ENCODE peak calls at places on chromosomes 4 and X, in six cellular contexts. One of them, this sample, is unnamed.

GRCh38 chr4:6693274-6694176 is at the start of gene S100P:
- DNase-seq in posterior vena cava: no peak
- DNase-seq in naive thymus-derived CD8-positive, alpha-beta T cell: no peak
- DNase-seq in activated CD8-positive, alpha-beta memory T cell treated with anti-CD3 and anti-CD28 coated beads for 4 hours: no peak
- DNase-seq in left colon: peak; percentile 37
- DNase-seq in psoas muscle: no peak
- DNase-seq in this sample: no peak

GRCh38 chr4:145183023-145183422 is 2.6 kb upstream of the OTUD4 start:
- DNase-seq in naive thymus-derived CD8-positive, alpha-beta T cell: no peak
- DNase-seq in posterior vena cava: no peak
- DNase-seq in activated CD8-positive, alpha-beta memory T cell treated with anti-CD3 and anti-CD28 coated beads for 4 hours: no peak
- DNase-seq in psoas muscle: no peak
- DNase-seq in left colon: no peak
- DNase-seq in this sample: no peak

GRCh38 chr4:98745372-98745771 is 87.0 kb upstream of the TSPAN5 start:
- DNase-seq in naive thymus-derived CD8-positive, alpha-beta T cell: no peak
- DNase-seq in activated CD8-positive, alpha-beta memory T cell treated with anti-CD3 and anti-CD28 coated beads for 4 hours: no peak
- DNase-seq in posterior vena cava: no peak
- DNase-seq in left colon: peak; percentile 36
- DNase-seq in psoas muscle: no peak
- DNase-seq in this sample: no peak

GRCh38 chr4:138639018-138639876 is 376.3 kb upstream of the NOCT start:
- DNase-seq in naive thymus-derived CD8-positive, alpha-beta T cell: no peak
- DNase-seq in activated CD8-positive, alpha-beta memory T cell treated with anti-CD3 and anti-CD28 coated beads for 4 hours: no peak
- DNase-seq in left colon: no peak
- DNase-seq in posterior vena cava: no peak
- DNase-seq in psoas muscle: no peak
- DNase-seq in this sample: no peak

GRCh38 chr4:13328591-13328990 is 155.5 kb downstream of the RAB28 start:
- DNase-seq in activated CD8-positive, alpha-beta memory T cell treated with anti-CD3 and anti-CD28 coated beads for 4 hours: no peak
- DNase-seq in psoas muscle: no peak
- DNase-seq in left colon: no peak
- DNase-seq in posterior vena cava: no peak
- DNase-seq in naive thymus-derived CD8-positive, alpha-beta T cell: no peak
- DNase-seq in this sample: no peak

GRCh38 chrX:118724775-118725174 is 2.6 kb upstream of the IL13RA1 start:
- DNase-seq in naive thymus-derived CD8-positive, alpha-beta T cell: no peak
- DNase-seq in left colon: no peak
- DNase-seq in psoas muscle: no peak
- DNase-seq in activated CD8-positive, alpha-beta memory T cell treated with anti-CD3 and anti-CD28 coated beads for 4 hours: no peak
- DNase-seq in posterior vena cava: no peak
- DNase-seq in this sample: no peak

GRCh38 chrX:14010566-14010965 is 19.1 kb downstream of the GEMIN8 start:
- DNase-seq in left colon: no peak
- DNase-seq in naive thymus-derived CD8-positive, alpha-beta T cell: no peak
- DNase-seq in posterior vena cava: no peak
- DNase-seq in psoas muscle: no peak
- DNase-seq in activated CD8-positive, alpha-beta memory T cell treated with anti-CD3 and anti-CD28 coated beads for 4 hours: no peak
- DNase-seq in this sample: no peak

GRCh38 chrX:636971-637659 is 6.5 kb downstream of the SHOX start:
- DNase-seq in posterior vena cava: no peak
- DNase-seq in psoas muscle: no peak
- DNase-seq in activated CD8-positive, alpha-beta memory T cell treated with anti-CD3 and anti-CD28 coated beads for 4 hours: no peak
- DNase-seq in naive thymus-derived CD8-positive, alpha-beta T cell: no peak
- DNase-seq in left colon: no peak
- DNase-seq in this sample: no peak

GRCh38 chr4:76881375-76881774 is 16.6 kb downstream of the SOWAHB start:
- DNase-seq in psoas muscle: no peak
- DNase-seq in naive thymus-derived CD8-positive, alpha-beta T cell: no peak
- DNase-seq in activated CD8-positive, alpha-beta memory T cell treated with anti-CD3 and anti-CD28 coated beads for 4 hours: no peak
- DNase-seq in left colon: peak; percentile 54
- DNase-seq in posterior vena cava: no peak
- DNase-seq in this sample: no peak

GRCh38 chrX:13938053-13938765 is 91.5 kb downstream of the GEMIN8 start:
- DNase-seq in psoas muscle: peak; percentile 21
- DNase-seq in posterior vena cava: no peak
- DNase-seq in activated CD8-positive, alpha-beta memory T cell treated with anti-CD3 and anti-CD28 coated beads for 4 hours: no peak
- DNase-seq in naive thymus-derived CD8-positive, alpha-beta T cell: no peak
- DNase-seq in left colon: peak; percentile 50
- DNase-seq in this sample: no peak

GRCh38 chr4:141391293-141391692 is 170.6 kb downstream of the ZNF330 start:
- DNase-seq in psoas muscle: no peak
- DNase-seq in activated CD8-positive, alpha-beta memory T cell treated with anti-CD3 and anti-CD28 coated beads for 4 hours: no peak
- DNase-seq in naive thymus-derived CD8-positive, alpha-beta T cell: no peak
- DNase-seq in posterior vena cava: no peak
- DNase-seq in left colon: no peak
- DNase-seq in this sample: no peak

GRCh38 chr4:11051181-11051580 is 366.6 kb upstream of the CLNK start:
- DNase-seq in left colon: no peak
- DNase-seq in posterior vena cava: no peak
- DNase-seq in activated CD8-positive, alpha-beta memory T cell treated with anti-CD3 and anti-CD28 coated beads for 4 hours: no peak
- DNase-seq in psoas muscle: no peak
- DNase-seq in naive thymus-derived CD8-positive, alpha-beta T cell: no peak
- DNase-seq in this sample: no peak

GRCh38 chr4:1235381-1236102 is 13.4 kb downstream of the CTBP1 start:
- DNase-seq in psoas muscle: no peak
- DNase-seq in left colon: peak; percentile 2
- DNase-seq in naive thymus-derived CD8-positive, alpha-beta T cell: no peak
- DNase-seq in posterior vena cava: peak; percentile 72
- DNase-seq in activated CD8-positive, alpha-beta memory T cell treated with anti-CD3 and anti-CD28 coated beads for 4 hours: no peak
- DNase-seq in this sample: no peak

GRCh38 chrX:72078411-72078810 is 53.3 kb downstream of the RTL5 start:
- DNase-seq in posterior vena cava: no peak
- DNase-seq in left colon: no peak
- DNase-seq in naive thymus-derived CD8-positive, alpha-beta T cell: no peak
- DNase-seq in psoas muscle: no peak
- DNase-seq in activated CD8-positive, alpha-beta memory T cell treated with anti-CD3 and anti-CD28 coated beads for 4 hours: no peak
- DNase-seq in this sample: no peak

GRCh38 chrX:69546417-69546816 is 42.3 kb downstream of the NALF2 start:
- DNase-seq in activated CD8-positive, alpha-beta memory T cell treated with anti-CD3 and anti-CD28 coated beads for 4 hours: no peak
- DNase-seq in naive thymus-derived CD8-positive, alpha-beta T cell: no peak
- DNase-seq in psoas muscle: no peak
- DNase-seq in posterior vena cava: no peak
- DNase-seq in left colon: no peak
- DNase-seq in this sample: no peak

GRCh38 chr4:93018243-93018642 is 714.5 kb downstream of the GRID2 start:
- DNase-seq in activated CD8-positive, alpha-beta memory T cell treated with anti-CD3 and anti-CD28 coated beads for 4 hours: no peak
- DNase-seq in left colon: no peak
- DNase-seq in psoas muscle: no peak
- DNase-seq in naive thymus-derived CD8-positive, alpha-beta T cell: no peak
- DNase-seq in posterior vena cava: no peak
- DNase-seq in this sample: no peak

GRCh38 chrX:25015486-25016360 is at the start of gene ARX:
- DNase-seq in left colon: peak; percentile 55
- DNase-seq in naive thymus-derived CD8-positive, alpha-beta T cell: no peak
- DNase-seq in activated CD8-positive, alpha-beta memory T cell treated with anti-CD3 and anti-CD28 coated beads for 4 hours: no peak
- DNase-seq in psoas muscle: peak; percentile 68
- DNase-seq in posterior vena cava: peak; percentile 83
- DNase-seq in this sample: no peak

GRCh38 chrX:111095974-111096870 is at the start of gene PAK3:
- DNase-seq in posterior vena cava: no peak
- DNase-seq in naive thymus-derived CD8-positive, alpha-beta T cell: no peak
- DNase-seq in left colon: peak; percentile 13
- DNase-seq in activated CD8-positive, alpha-beta memory T cell treated with anti-CD3 and anti-CD28 coated beads for 4 hours: no peak
- DNase-seq in psoas muscle: peak; percentile 25
- DNase-seq in this sample: no peak